ENCODE peak calls at places on chromosomes 13 and 19, in eight cellular contexts. One of them, this sample, is unnamed.

GRCh38 chr13:20190481-20191310 is 2.0 kb downstream of the GJB2 start:
- DNase-seq in thoracic aorta: no peak
- DNase-seq in left lung: no peak
- DNase-seq in keratinocyte: peak; percentile 45
- DNase-seq in mesendoderm: no peak
- DNase-seq in colonic mucosa: no peak
- DNase-seq in esophagus squamous epithelium: no peak
- DNase-seq in adipocyte: peak; percentile 16
- DNase-seq in this sample: no peak

GRCh38 chr19:6225232-6225635 is 54.5 kb downstream of the MLLT1 start:
- DNase-seq in thoracic aorta: no peak
- DNase-seq in left lung: no peak
- DNase-seq in keratinocyte: no peak
- DNase-seq in mesendoderm: no peak
- DNase-seq in colonic mucosa: no peak
- DNase-seq in esophagus squamous epithelium: no peak
- DNase-seq in adipocyte: no peak
- DNase-seq in this sample: no peak

GRCh38 chr13:85588359-85588758 is 210.9 kb downstream of the SLITRK6 start:
- DNase-seq in thoracic aorta: no peak
- DNase-seq in left lung: no peak
- DNase-seq in keratinocyte: no peak
- DNase-seq in mesendoderm: no peak
- DNase-seq in colonic mucosa: no peak
- DNase-seq in esophagus squamous epithelium: no peak
- DNase-seq in adipocyte: no peak
- DNase-seq in this sample: peak; percentile 28

GRCh38 chr19:1098177-1099051 is 3.2 kb upstream of the POLR2E start:
- DNase-seq in thoracic aorta: no peak
- DNase-seq in left lung: peak; percentile 83
- DNase-seq in keratinocyte: no peak
- DNase-seq in mesendoderm: no peak
- DNase-seq in colonic mucosa: peak; percentile 33
- DNase-seq in esophagus squamous epithelium: no peak
- DNase-seq in adipocyte: no peak
- DNase-seq in this sample: no peak

GRCh38 chr13:72023895-72024294 is 156.9 kb upstream of the DACH1 start:
- DNase-seq in thoracic aorta: no peak
- DNase-seq in left lung: no peak
- DNase-seq in keratinocyte: no peak
- DNase-seq in mesendoderm: no peak
- DNase-seq in colonic mucosa: no peak
- DNase-seq in esophagus squamous epithelium: no peak
- DNase-seq in adipocyte: no peak
- DNase-seq in this sample: no peak

GRCh38 chr19:43700368-43701015 is 15.4 kb upstream of the IRGC start:
- DNase-seq in thoracic aorta: no peak
- DNase-seq in left lung: peak; percentile 71
- DNase-seq in keratinocyte: peak; percentile 48
- DNase-seq in mesendoderm: peak; percentile 44
- DNase-seq in colonic mucosa: peak; percentile 57
- DNase-seq in esophagus squamous epithelium: no peak
- DNase-seq in adipocyte: peak; percentile 89
- DNase-seq in this sample: no peak

GRCh38 chr19:23099966-23100365 is 16.9 kb upstream of the ZNF730 start:
- DNase-seq in thoracic aorta: no peak
- DNase-seq in left lung: no peak
- DNase-seq in keratinocyte: no peak
- DNase-seq in mesendoderm: no peak
- DNase-seq in colonic mucosa: no peak
- DNase-seq in esophagus squamous epithelium: no peak
- DNase-seq in adipocyte: no peak
- DNase-seq in this sample: no peak

GRCh38 chr19:1167687-1168561 is 6.1 kb downstream of the SBNO2 start:
- DNase-seq in thoracic aorta: no peak
- DNase-seq in left lung: no peak
- DNase-seq in keratinocyte: no peak
- DNase-seq in mesendoderm: no peak
- DNase-seq in colonic mucosa: no peak
- DNase-seq in esophagus squamous epithelium: no peak
- DNase-seq in adipocyte: no peak
- DNase-seq in this sample: no peak

GRCh38 chr13:29782798-29783197 is 67.6 kb downstream of the UBL3 start:
- DNase-seq in thoracic aorta: no peak
- DNase-seq in left lung: no peak
- DNase-seq in keratinocyte: no peak
- DNase-seq in mesendoderm: no peak
- DNase-seq in colonic mucosa: no peak
- DNase-seq in esophagus squamous epithelium: no peak
- DNase-seq in adipocyte: no peak
- DNase-seq in this sample: no peak

GRCh38 chr13:110509971-110510786 is 51.3 kb downstream of the RAB20 start:
- DNase-seq in thoracic aorta: no peak
- DNase-seq in left lung: no peak
- DNase-seq in keratinocyte: no peak
- DNase-seq in mesendoderm: peak; percentile 43
- DNase-seq in colonic mucosa: no peak
- DNase-seq in esophagus squamous epithelium: no peak
- DNase-seq in adipocyte: peak; percentile 41
- DNase-seq in this sample: no peak

GRCh38 chr13:65479692-65480091 is 1750.4 kb downstream of the PCDH9 start:
- DNase-seq in thoracic aorta: no peak
- DNase-seq in left lung: no peak
- DNase-seq in keratinocyte: no peak
- DNase-seq in mesendoderm: no peak
- DNase-seq in colonic mucosa: no peak
- DNase-seq in esophagus squamous epithelium: no peak
- DNase-seq in adipocyte: no peak
- DNase-seq in this sample: no peak

GRCh38 chr13:61258185-61258584 is 157.5 kb downstream of the PCDH20 start:
- DNase-seq in thoracic aorta: no peak
- DNase-seq in left lung: no peak
- DNase-seq in keratinocyte: no peak
- DNase-seq in mesendoderm: no peak
- DNase-seq in colonic mucosa: no peak
- DNase-seq in esophagus squamous epithelium: no peak
- DNase-seq in adipocyte: no peak
- DNase-seq in this sample: no peak

GRCh38 chr13:29621841-29622240 is 26.4 kb upstream of the SLC7A1 start:
- DNase-seq in thoracic aorta: no peak
- DNase-seq in left lung: no peak
- DNase-seq in keratinocyte: no peak
- DNase-seq in mesendoderm: no peak
- DNase-seq in colonic mucosa: no peak
- DNase-seq in esophagus squamous epithelium: no peak
- DNase-seq in adipocyte: no peak
- DNase-seq in this sample: no peak

GRCh38 chr19:33432408-33433170 is 59.1 kb downstream of the CEBPG start:
- DNase-seq in thoracic aorta: no peak
- DNase-seq in left lung: peak; percentile 22
- DNase-seq in keratinocyte: no peak
- DNase-seq in mesendoderm: no peak
- DNase-seq in colonic mucosa: no peak
- DNase-seq in esophagus squamous epithelium: no peak
- DNase-seq in adipocyte: no peak
- DNase-seq in this sample: peak; percentile 35

GRCh38 chr19:53546766-53547541 is 9.0 kb downstream of the ZNF331 start:
- DNase-seq in thoracic aorta: no peak
- DNase-seq in left lung: no peak
- DNase-seq in keratinocyte: no peak
- DNase-seq in mesendoderm: no peak
- DNase-seq in colonic mucosa: no peak
- DNase-seq in esophagus squamous epithelium: no peak
- DNase-seq in adipocyte: no peak
- DNase-seq in this sample: no peak

GRCh38 chr19:2578391-2578826 is 102.5 kb downstream of the GADD45B start:
- DNase-seq in thoracic aorta: no peak
- DNase-seq in left lung: peak; percentile 38
- DNase-seq in keratinocyte: no peak
- DNase-seq in mesendoderm: peak; percentile 81
- DNase-seq in colonic mucosa: peak; percentile 52
- DNase-seq in esophagus squamous epithelium: no peak
- DNase-seq in adipocyte: peak; percentile 64
- DNase-seq in this sample: peak; percentile 71

GRCh38 chr13:27353166-27353583 is 71.2 kb upstream of the GTF3A start:
- DNase-seq in thoracic aorta: no peak
- DNase-seq in left lung: no peak
- DNase-seq in keratinocyte: no peak
- DNase-seq in mesendoderm: no peak
- DNase-seq in colonic mucosa: no peak
- DNase-seq in esophagus squamous epithelium: no peak
- DNase-seq in adipocyte: no peak
- DNase-seq in this sample: no peak

GRCh38 chr13:46183018-46183940 is 1.3 kb upstream of the LCP1 start:
- DNase-seq in thoracic aorta: no peak
- DNase-seq in left lung: no peak
- DNase-seq in keratinocyte: no peak
- DNase-seq in mesendoderm: no peak
- DNase-seq in colonic mucosa: no peak
- DNase-seq in esophagus squamous epithelium: no peak
- DNase-seq in adipocyte: no peak
- DNase-seq in this sample: no peak

GRCh38 chr19:42345191-42345812 is 19.9 kb downstream of the MEGF8 start:
- DNase-seq in thoracic aorta: no peak
- DNase-seq in left lung: no peak
- DNase-seq in keratinocyte: no peak
- DNase-seq in mesendoderm: no peak
- DNase-seq in colonic mucosa: no peak
- DNase-seq in esophagus squamous epithelium: no peak
- DNase-seq in adipocyte: peak; percentile 86
- DNase-seq in this sample: no peak

GRCh38 chr13:72782717-72783116 is 784 bp downstream of the PIBF1 start:
- DNase-seq in thoracic aorta: no peak
- DNase-seq in left lung: no peak
- DNase-seq in keratinocyte: no peak
- DNase-seq in mesendoderm: peak; percentile 12
- DNase-seq in colonic mucosa: no peak
- DNase-seq in esophagus squamous epithelium: no peak
- DNase-seq in adipocyte: peak; percentile 38
- DNase-seq in this sample: no peak

GRCh38 chr13:106499905-106500304 is 35.6 kb downstream of the EFNB2 start:
- DNase-seq in thoracic aorta: no peak
- DNase-seq in left lung: no peak
- DNase-seq in keratinocyte: no peak
- DNase-seq in mesendoderm: no peak
- DNase-seq in colonic mucosa: no peak
- DNase-seq in esophagus squamous epithelium: no peak
- DNase-seq in adipocyte: no peak
- DNase-seq in this sample: no peak

GRCh38 chr13:106498158-106498557 is 37.3 kb downstream of the EFNB2 start:
- DNase-seq in thoracic aorta: no peak
- DNase-seq in left lung: no peak
- DNase-seq in keratinocyte: no peak
- DNase-seq in mesendoderm: no peak
- DNase-seq in colonic mucosa: no peak
- DNase-seq in esophagus squamous epithelium: no peak
- DNase-seq in adipocyte: no peak
- DNase-seq in this sample: no peak

GRCh38 chr13:106497079-106497478 is 38.4 kb downstream of the EFNB2 start:
- DNase-seq in thoracic aorta: no peak
- DNase-seq in left lung: no peak
- DNase-seq in keratinocyte: no peak
- DNase-seq in mesendoderm: no peak
- DNase-seq in colonic mucosa: no peak
- DNase-seq in esophagus squamous epithelium: no peak
- DNase-seq in adipocyte: no peak
- DNase-seq in this sample: no peak

GRCh38 chr13:106499113-106499512 is 36.3 kb downstream of the EFNB2 start:
- DNase-seq in thoracic aorta: no peak
- DNase-seq in left lung: no peak
- DNase-seq in keratinocyte: no peak
- DNase-seq in mesendoderm: no peak
- DNase-seq in colonic mucosa: no peak
- DNase-seq in esophagus squamous epithelium: no peak
- DNase-seq in adipocyte: no peak
- DNase-seq in this sample: no peak

GRCh38 chr13:106498571-106498970 is 36.9 kb downstream of the EFNB2 start:
- DNase-seq in thoracic aorta: no peak
- DNase-seq in left lung: no peak
- DNase-seq in keratinocyte: no peak
- DNase-seq in mesendoderm: no peak
- DNase-seq in colonic mucosa: no peak
- DNase-seq in esophagus squamous epithelium: no peak
- DNase-seq in adipocyte: no peak
- DNase-seq in this sample: no peak
- H3K4me3 ChIP-seq in thoracic aorta: peak overlapping the region; percentile 54
- H3K4me3 ChIP-seq in left lung: no peak overlapping the region
- H3K4me3 ChIP-seq in keratinocyte: no peak overlapping the region
- H3K4me3 ChIP-seq in mesendoderm: no peak overlapping the region
- H3K4me3 ChIP-seq in colonic mucosa: no peak overlapping the region
- H3K4me3 ChIP-seq in esophagus squamous epithelium: no peak overlapping the region
- H3K4me3 ChIP-seq in adipocyte: no peak overlapping the region
- H3K4me3 ChIP-seq in this sample: no peak overlapping the region

GRCh38 chr19:30228113-30228725 is 144.0 kb upstream of the ZNF536 start:
- DNase-seq in thoracic aorta: no peak
- DNase-seq in left lung: no peak
- DNase-seq in keratinocyte: no peak
- DNase-seq in mesendoderm: peak; percentile 25
- DNase-seq in colonic mucosa: no peak
- DNase-seq in esophagus squamous epithelium: no peak
- DNase-seq in adipocyte: no peak
- DNase-seq in this sample: peak; percentile 82
- H3K27me3 ChIP-seq in thoracic aorta: no peaks in the 10 kb centered on the region
- H3K27me3 ChIP-seq in left lung: peaks cover 51% of the 10 kb centered on the region
- H3K27me3 ChIP-seq in keratinocyte: peaks cover 72% of the 10 kb centered on the region
- H3K27me3 ChIP-seq in mesendoderm: peaks cover 33% of the 10 kb centered on the region
- H3K27me3 ChIP-seq in colonic mucosa: peaks cover 63% of the 10 kb centered on the region
- H3K27me3 ChIP-seq in esophagus squamous epithelium: peaks cover 5% of the 10 kb centered on the region
- H3K27me3 ChIP-seq in adipocyte: peaks cover 34% of the 10 kb centered on the region
- H3K27me3 ChIP-seq in this sample: peaks cover 72% of the 10 kb centered on the region

GRCh38 chr19:19399733-19400438 is 5.6 kb upstream of the GATAD2A start:
- DNase-seq in thoracic aorta: no peak
- DNase-seq in left lung: no peak
- DNase-seq in keratinocyte: no peak
- DNase-seq in mesendoderm: no peak
- DNase-seq in colonic mucosa: no peak
- DNase-seq in esophagus squamous epithelium: no peak
- DNase-seq in adipocyte: peak; percentile 30
- DNase-seq in this sample: no peak
- H3K36me3 ChIP-seq in thoracic aorta: no peaks in the 10 kb centered on the region
- H3K36me3 ChIP-seq in left lung: no peaks in the 10 kb centered on the region
- H3K36me3 ChIP-seq in keratinocyte: no peaks in the 10 kb centered on the region
- H3K36me3 ChIP-seq in mesendoderm: no peaks in the 10 kb centered on the region
- H3K36me3 ChIP-seq in colonic mucosa: no peaks in the 10 kb centered on the region
- H3K36me3 ChIP-seq in esophagus squamous epithelium: no peaks in the 10 kb centered on the region
- H3K36me3 ChIP-seq in adipocyte: no peaks in the 10 kb centered on the region
- H3K36me3 ChIP-seq in this sample: no peaks in the 10 kb centered on the region

GRCh38 chr19:41328157-41328817 is 18.3 kb downstream of the CCDC97 start:
- DNase-seq in thoracic aorta: no peak
- DNase-seq in left lung: no peak
- DNase-seq in keratinocyte: no peak
- DNase-seq in mesendoderm: no peak
- DNase-seq in colonic mucosa: no peak
- DNase-seq in esophagus squamous epithelium: no peak
- DNase-seq in adipocyte: no peak
- DNase-seq in this sample: peak; percentile 44
- H3K4me3 ChIP-seq in thoracic aorta: peak overlapping the region; percentile 46
- H3K4me3 ChIP-seq in left lung: peak overlapping the region; percentile 19
- H3K4me3 ChIP-seq in keratinocyte: no peak overlapping the region
- H3K4me3 ChIP-seq in mesendoderm: no peak overlapping the region
- H3K4me3 ChIP-seq in colonic mucosa: peak overlapping the region; percentile 30
- H3K4me3 ChIP-seq in esophagus squamous epithelium: peak overlapping the region; percentile 42
- H3K4me3 ChIP-seq in adipocyte: no peak overlapping the region
- H3K4me3 ChIP-seq in this sample: no peak overlapping the region

This sample was measured in H7.